ENCODE peak calls at places on chromosomes 13 and 19, in nine cellular contexts. F is brain microvascular endothelial cell, G is hepatocyte, Z is heart right ventricle, C is tibial nerve, D is cardiac muscle cell, Q is pancreas, P is psoas muscle, M is AG04450. O is an unnamed sample.

GRCh38 chr19:10105241-10106099 is 692 bp upstream of the PPAN start:
- DNase-seq in Q (no peak), M (no peak), C (no peak), G (no peak), P (no peak), D (no peak), Z (no peak), F (no peak), O (no peak)

GRCh38 chr13:113903361-113903760 is 39.5 kb upstream of the GAS6 start:
- DNase-seq in Q (no peak), D (no peak), Z (no peak), P (no peak), M (no peak), F (peak; percentile 24), C (no peak), G (no peak), O (no peak)

GRCh38 chr13:54361460-54361859 is 1332.8 kb downstream of the OLFM4 start:
- DNase-seq in Z (no peak), Q (no peak), M (no peak), G (no peak), D (no peak), C (no peak), F (no peak), P (no peak), O (no peak)

GRCh38 chr13:31556376-31556775 is 182.9 kb upstream of the RXFP2 start:
- DNase-seq in Z (no peak), C (no peak), P (no peak), D (no peak), M (no peak), F (peak; percentile 90), G (no peak), Q (no peak), O (no peak)

GRCh38 chr19:10491472-10492047 is 11.6 kb downstream of the KEAP1 start:
- DNase-seq in G (no peak), Q (no peak), D (no peak), P (no peak), F (no peak), M (no peak), Z (no peak), C (no peak), O (no peak)

GRCh38 chr13:34654682-34655081 is 287.4 kb upstream of the NBEA start:
- DNase-seq in M (no peak), D (peak; percentile 29), Q (no peak), C (no peak), F (no peak), P (no peak), Z (no peak), G (no peak), O (no peak)

GRCh38 chr13:75724742-75725504 is 88.8 kb downstream of the LMO7 start:
- DNase-seq in Z (no peak), G (no peak), Q (no peak), C (no peak), M (no peak), P (no peak), D (no peak), F (no peak), O (no peak)

GRCh38 chr13:21020581-21020980 is 40.8 kb downstream of the LATS2 start:
- DNase-seq in Q (no peak), Z (no peak), F (no peak), C (no peak), D (no peak), M (no peak), P (no peak), G (no peak), O (no peak)

GRCh38 chr13:43058318-43058674 is 34.9 kb downstream of the DNAJC15 start:
- DNase-seq in G (peak; percentile 39), Q (no peak), C (no peak), Z (peak; percentile 24), D (peak; percentile 66), M (no peak), F (peak; percentile 81), P (no peak), O (no peak)

GRCh38 chr13:110937511-110938303 is 22.8 kb upstream of the ANKRD10 start:
- DNase-seq in Q (no peak), G (no peak), P (no peak), Z (no peak), M (no peak), D (no peak), F (no peak), C (no peak), O (no peak)

GRCh38 chr19:2428027-2428690 is 773 bp upstream of the TIMM13 start:
- DNase-seq in G (no peak), Q (peak; percentile 27), M (no peak), D (peak; percentile 33), Z (no peak), F (peak; percentile 2), P (peak; percentile 49), C (no peak), O (no peak)

GRCh38 chr19:34996978-34997640 is 3.0 kb upstream of the GRAMD1A start:
- DNase-seq in Q (no peak), P (no peak), M (no peak), D (peak; percentile 80), C (no peak), G (no peak), F (no peak), Z (no peak), O (peak; percentile 34)

GRCh38 chr13:30791354-30791921 is 56.1 kb downstream of the ALOX5AP start:
- DNase-seq in P (no peak), M (no peak), Q (no peak), D (peak; percentile 23), G (no peak), F (no peak), Z (peak; percentile 59), C (peak; percentile 49), O (no peak)

GRCh38 chr13:76123548-76123947 is 487.4 kb downstream of the LMO7 start:
- DNase-seq in Z (no peak), D (no peak), C (no peak), G (no peak), P (no peak), M (no peak), Q (no peak), F (no peak), O (no peak)

GRCh38 chr19:38919837-38920528 is 8.0 kb upstream of the CCER2 start:
- DNase-seq in D (no peak), G (no peak), C (no peak), P (no peak), F (no peak), M (no peak), Q (no peak), Z (no peak), O (no peak)

DNA sequence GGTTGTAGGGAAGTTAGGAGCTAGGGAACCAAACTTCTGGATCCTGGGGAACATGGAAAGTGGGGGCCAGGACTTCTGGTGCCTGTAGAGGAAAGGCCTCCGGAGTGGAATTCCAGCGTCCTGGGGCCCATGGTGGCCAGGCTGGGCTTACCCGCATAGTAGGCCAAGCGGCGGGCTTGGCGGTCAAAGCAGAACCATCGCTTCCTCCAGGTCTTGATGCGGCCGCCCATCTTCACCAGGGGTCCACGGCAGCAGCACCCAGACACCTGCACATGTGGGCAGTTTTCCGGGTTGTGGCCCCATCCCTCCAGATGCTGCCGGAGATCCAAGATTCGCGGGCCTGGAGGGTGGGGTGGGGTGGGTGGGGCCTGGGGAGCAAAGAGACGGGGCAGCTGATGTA is 13.8 kb upstream of the LYPD3 start:
- DNase-seq in C (no peak), G (no peak), F (no peak), M (no peak), D (no peak), Z (no peak), Q (no peak), P (no peak), O (no peak)
- TF ChIP-seq CTCF in C (no peak), G (no peak), F (no peak), M (no peak), D (no peak), Z (no peak), Q (no peak), P (no peak), O (no peak)

GRCh38 chr19:45144431-45145269 is 16.1 kb downstream of the NKPD1 start:
- DNase-seq in D (no peak), P (no peak), G (no peak), F (no peak), Q (no peak), Z (no peak), C (no peak), M (no peak), O (no peak)
- H3K27ac ChIP-seq in D (no peak overlapping the region), P (no peak overlapping the region), G (no peak overlapping the region), F (no peak overlapping the region), Q (no peak overlapping the region), Z (no peak overlapping the region), C (no peak overlapping the region), M (no peak overlapping the region), O (no peak overlapping the region)

DNA sequence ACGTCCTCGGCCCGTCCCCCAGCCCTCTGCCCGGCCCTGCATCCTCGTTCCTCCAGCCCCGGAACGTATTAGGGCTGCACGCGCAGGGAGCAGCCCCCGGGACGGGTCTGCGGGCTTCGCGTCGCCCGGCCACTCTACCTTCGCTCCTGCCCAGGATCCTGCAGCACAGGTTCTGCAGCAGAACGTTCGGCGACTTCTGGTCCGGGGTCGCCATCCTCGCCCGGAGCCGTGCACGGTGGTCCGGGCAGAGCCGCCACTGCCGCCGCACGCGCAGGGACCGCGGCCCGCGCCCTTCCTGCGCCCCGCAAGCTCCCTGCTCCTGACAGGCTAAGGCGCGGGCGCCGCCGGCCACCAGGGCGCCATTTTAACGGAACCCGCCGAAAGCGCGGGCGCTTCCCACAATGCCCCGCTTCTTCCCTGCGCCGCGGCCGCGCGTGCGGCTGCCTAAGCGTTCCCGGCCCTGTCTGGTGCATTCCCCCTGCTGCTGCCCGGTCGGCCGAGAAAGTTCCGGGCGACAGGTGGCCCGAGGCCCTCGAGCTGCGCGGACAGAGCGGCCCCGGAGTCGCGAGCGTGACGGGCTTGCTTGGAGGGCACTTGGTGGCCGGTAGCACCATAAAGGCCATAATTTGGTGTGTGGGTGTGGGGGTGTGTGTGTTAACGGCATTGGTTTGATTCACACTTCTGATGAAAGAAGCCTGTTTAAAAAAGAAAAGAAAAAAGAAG is at the start of gene TUBGCP3:
- DNase-seq in D (peak; percentile 88), F (peak; percentile 61), C (peak; percentile 58), P (peak; percentile 87), M (peak; percentile 41), G (peak; percentile 92), Z (peak; percentile 85), Q (peak; percentile 85), O (peak; percentile 87)
- TF ChIP-seq CTCF in D (no peak), F (no peak), C (peak; percentile 66), P (no peak), M (no peak), G (no peak), Z (peak; percentile 22), Q (no peak), O (peak; percentile 32)

GRCh38 chr19:1401889-1402217 is 511 bp upstream of the GAMT start:
- DNase-seq in M (no peak), P (no peak), D (no peak), C (no peak), Q (no peak), G (no peak), Z (no peak), F (no peak), O (no peak)

GRCh38 chr19:1400281-1401137 is 833 bp downstream of the GAMT start:
- DNase-seq in Q (peak; percentile 79), F (no peak), Z (peak; percentile 68), D (peak; percentile 22), C (no peak), G (peak; percentile 82), M (no peak), P (peak; percentile 81), O (peak; percentile 94)

GRCh38 chr19:1402411-1403070 is 1.2 kb upstream of the GAMT start:
- DNase-seq in Q (no peak), C (no peak), G (no peak), M (no peak), F (no peak), P (no peak), D (no peak), Z (no peak), O (peak; percentile 55)

GRCh38 chr19:1399745-1400144 is 1.6 kb downstream of the GAMT start:
- DNase-seq in Q (no peak), M (no peak), P (no peak), D (no peak), Z (no peak), F (no peak), C (no peak), G (no peak), O (peak; percentile 55)

GRCh38 chr19:1401138-1401888 is at the start of gene GAMT:
- DNase-seq in Z (no peak), C (no peak), G (peak; percentile 81), M (no peak), D (peak; percentile 42), Q (no peak), F (no peak), P (no peak), O (peak; percentile 77)
- H3K27ac ChIP-seq in Z (peak within 1 kb of the TSS; percentile 83), C (peak within 1 kb of the TSS; percentile 72), G (peak within 1 kb of the TSS; percentile 80), M (no peak within 1 kb of the TSS), D (peak within 1 kb of the TSS; percentile 67), Q (peak within 1 kb of the TSS; percentile 57), F (no peak within 1 kb of the TSS), P (peak within 1 kb of the TSS; percentile 98), O (peak within 1 kb of the TSS; percentile 78)

O was measured in right lobe of liver.